ENCODE peak calls at places on chromosomes 1 and 21, in ten cellular contexts. N, D, M, K, A, Q, T, B, Y and P are unnamed samples.
A peak's percentile ranks its signal among the peaks of the same experiment; 100 is the strongest.

GRCh38 chr1:94025383-94026340 is 95.3 kb downstream of the ABCA4 start:
- DNase-seq in N (peak; percentile 83), D (peak; percentile 78), M (peak; percentile 53), K (no peak), A (no peak), Q (peak; percentile 77), T (no peak), B (peak; percentile 56), Y (peak; percentile 87), P (peak; percentile 64)

GRCh38 chr21:23809573-23809972 is 1797.7 kb downstream of the MRPL39 start:
- DNase-seq in N (no peak), D (no peak), M (peak; percentile 20), K (no peak), A (no peak), Q (no peak), T (no peak), B (no peak), Y (no peak), P (no peak)

GRCh38 chr21:37060296-37060695 is 12.6 kb downstream of the PIGP start:
- DNase-seq in N (peak; percentile 97), D (peak; percentile 92), M (no peak), K (no peak), A (peak; percentile 40), Q (peak; percentile 99), T (peak; percentile 86), B (peak; percentile 51), Y (peak; percentile 89), P (peak; percentile 88)

GRCh38 chr1:240306673-240307072 is 215.0 kb downstream of the FMN2 start:
- DNase-seq in N (no peak), D (no peak), M (no peak), K (no peak), A (no peak), Q (peak; percentile 36), T (no peak), B (no peak), Y (no peak), P (no peak)

GRCh38 chr21:36169465-36170128 is 13.0 kb downstream of the DOP1B start:
- DNase-seq in N (no peak), D (no peak), M (no peak), K (no peak), A (no peak), Q (no peak), T (no peak), B (no peak), Y (no peak), P (no peak)

GRCh38 chr1:53639251-53639721 is 99.7 kb downstream of the GLIS1 start:
- DNase-seq in N (peak; percentile 32), D (no peak), M (peak; percentile 38), K (peak; percentile 61), A (peak; percentile 7), Q (peak; percentile 55), T (no peak), B (no peak), Y (no peak), P (peak; percentile 40)

GRCh38 chr1:37947364-37947763 is 511 bp upstream of the INPP5B start:
- DNase-seq in N (no peak), D (no peak), M (no peak), K (no peak), A (no peak), Q (no peak), T (no peak), B (no peak), Y (no peak), P (no peak)

GRCh38 chr1:169150631-169151337 is 44.3 kb downstream of the ATP1B1 start:
- DNase-seq in N (no peak), D (no peak), M (no peak), K (no peak), A (no peak), Q (no peak), T (no peak), B (no peak), Y (no peak), P (no peak)

GRCh38 chr1:156421939-156422601 is 53.1 kb downstream of the RHBG start:
- DNase-seq in N (no peak), D (no peak), M (no peak), K (no peak), A (no peak), Q (no peak), T (no peak), B (no peak), Y (no peak), P (no peak)

GRCh38 chr1:156417700-156418015 is 48.6 kb downstream of the RHBG start:
- DNase-seq in N (no peak), D (no peak), M (no peak), K (no peak), A (no peak), Q (no peak), T (no peak), B (no peak), Y (no peak), P (no peak)

GRCh38 chr1:156421062-156421938 is 52.3 kb downstream of the RHBG start:
- DNase-seq in N (peak; percentile 46), D (peak; percentile 85), M (peak; percentile 98), K (peak; percentile 83), A (peak; percentile 74), Q (peak; percentile 33), T (no peak), B (peak; percentile 85), Y (peak; percentile 79), P (no peak)

GRCh38 chr1:156420209-156421061 is 51.4 kb downstream of the RHBG start:
- DNase-seq in N (no peak), D (no peak), M (no peak), K (no peak), A (no peak), Q (no peak), T (no peak), B (no peak), Y (no peak), P (no peak)

DNA sequence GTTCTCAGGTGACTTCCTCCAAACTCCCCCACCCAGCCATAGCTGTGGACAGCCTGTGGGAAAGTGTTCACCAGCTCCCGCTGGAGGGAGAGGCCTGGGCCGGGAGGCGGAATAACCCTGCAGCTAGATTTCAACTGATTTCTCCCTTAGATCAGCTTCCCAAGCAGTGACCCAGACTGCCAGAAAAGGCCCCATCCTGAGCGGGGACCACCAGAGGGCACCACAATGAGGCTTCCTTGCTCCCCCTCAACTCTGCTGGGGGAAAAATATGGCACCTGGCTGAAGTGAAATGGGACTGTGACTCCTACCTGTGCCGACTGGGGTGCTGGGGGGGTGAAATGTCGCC is 50.8 kb downstream of the RHBG start:
- DNase-seq in N (no peak), D (no peak), M (peak; percentile 65), K (no peak), A (no peak), Q (no peak), T (no peak), B (no peak), Y (no peak), P (no peak)
- H3K4me3 ChIP-seq in N (no peak overlapping the region), D (no peak overlapping the region), M (peak overlapping the region; percentile 12), K (peak overlapping the region; percentile 17), A (peak overlapping the region; percentile 34), Q (no peak overlapping the region), T (no peak overlapping the region), B (no peak overlapping the region), Y (no peak overlapping the region), P (no peak overlapping the region)

GRCh38 chr1:183804382-183804781 is 538 bp upstream of the RGL1 start:
- DNase-seq in N (no peak), D (no peak), M (no peak), K (no peak), A (no peak), Q (no peak), T (no peak), B (no peak), Y (no peak), P (no peak)
- H3K4me3 ChIP-seq in N (no peak overlapping the region), D (peak overlapping the region; percentile 54), M (no peak overlapping the region), K (peak overlapping the region; percentile 65), A (peak overlapping the region; percentile 57), Q (peak overlapping the region; percentile 75), T (peak overlapping the region; percentile 60), B (peak overlapping the region; percentile 74), Y (peak overlapping the region; percentile 74), P (peak overlapping the region; percentile 72)

GRCh38 chr1:24369199-24369598 is 44.4 kb downstream of the STPG1 start:
- DNase-seq in N (peak; percentile 31), D (no peak), M (no peak), K (peak; percentile 72), A (no peak), Q (peak; percentile 31), T (no peak), B (no peak), Y (peak; percentile 47), P (no peak)

GRCh38 chr1:24374891-24375786 is 38.4 kb downstream of the STPG1 start:
- DNase-seq in N (no peak), D (no peak), M (no peak), K (no peak), A (no peak), Q (peak; percentile 65), T (no peak), B (no peak), Y (no peak), P (no peak)

GRCh38 chr1:24373044-24373443 is 40.5 kb downstream of the STPG1 start:
- DNase-seq in N (no peak), D (no peak), M (no peak), K (no peak), A (no peak), Q (no peak), T (no peak), B (no peak), Y (no peak), P (no peak)

GRCh38 chr1:24369801-24370200 is 43.8 kb downstream of the STPG1 start:
- DNase-seq in N (no peak), D (no peak), M (no peak), K (no peak), A (no peak), Q (no peak), T (no peak), B (no peak), Y (no peak), P (no peak)

DNA sequence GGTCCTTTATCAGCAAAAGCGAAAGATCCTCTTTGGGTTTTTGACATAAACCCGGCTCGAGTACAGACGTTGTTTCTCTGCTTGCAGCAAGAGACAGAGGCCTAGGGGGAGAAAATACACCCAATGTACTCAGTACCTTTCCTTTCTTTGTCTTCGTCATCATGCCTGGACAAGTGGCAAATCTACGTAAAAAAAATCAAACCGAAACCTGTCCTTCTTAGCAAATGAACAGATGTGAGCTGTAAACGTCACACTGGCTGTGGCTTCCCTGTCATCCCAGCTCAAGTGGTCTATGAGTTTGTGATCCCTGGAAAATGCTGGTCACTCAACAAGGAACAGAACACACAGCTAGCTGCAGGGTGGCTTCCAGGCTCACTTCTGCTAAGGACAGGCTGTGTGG is 39.9 kb downstream of the STPG1 start:
- DNase-seq in N (no peak), D (no peak), M (no peak), K (no peak), A (no peak), Q (no peak), T (no peak), B (no peak), Y (no peak), P (no peak)
- H3K4me3 ChIP-seq in N (no peak overlapping the region), D (no peak overlapping the region), M (no peak overlapping the region), K (no peak overlapping the region), A (no peak overlapping the region), Q (no peak overlapping the region), T (no peak overlapping the region), B (no peak overlapping the region), Y (no peak overlapping the region), P (no peak overlapping the region)

GRCh38 chr1:197994907-197995407 is 77.8 kb downstream of the LHX9 start:
- DNase-seq in N (no peak), D (peak; percentile 56), M (peak; percentile 10), K (no peak), A (no peak), Q (no peak), T (no peak), B (no peak), Y (no peak), P (no peak)

GRCh38 chr1:197998110-197998509 is 80.9 kb downstream of the LHX9 start:
- DNase-seq in N (no peak), D (no peak), M (no peak), K (no peak), A (no peak), Q (no peak), T (no peak), B (no peak), Y (no peak), P (no peak)

GRCh38 chr1:197995408-197996258 is 78.5 kb downstream of the LHX9 start:
- DNase-seq in N (no peak), D (no peak), M (peak; percentile 17), K (no peak), A (no peak), Q (no peak), T (no peak), B (no peak), Y (no peak), P (no peak)
- H3K4me3 ChIP-seq in N (no peak overlapping the region), D (no peak overlapping the region), M (peak overlapping the region; percentile 41), K (no peak overlapping the region), A (no peak overlapping the region), Q (no peak overlapping the region), T (no peak overlapping the region), B (no peak overlapping the region), Y (no peak overlapping the region), P (no peak overlapping the region)